ENCODE peak calls at places on chromosomes 2 and 18, in ten cellular contexts. V is body of pancreas, L is adrenal gland, J is OCI-LY7, F is uterus, A is spleen, S is AG04450, K is PC-9, Q is esophagus squamous epithelium, E is hepatocyte. I is an unnamed sample.

GRCh38 chr2:240620859-240621258 is 4.4 kb upstream of the GPR35 start:
- DNase-seq in S (no peak), V (peak; percentile 5), K (no peak), F (no peak), Q (no peak), A (no peak), J (no peak), E (no peak), L (no peak), I (no peak)

GRCh38 chr2:59301466-59302402 is 1060.6 kb upstream of the FANCL start:
- DNase-seq in A (no peak), V (peak; percentile 52), K (peak; percentile 42), J (peak; percentile 60), E (peak; percentile 87), L (peak; percentile 63), F (peak; percentile 29), S (peak; percentile 37), Q (no peak), I (no peak)

GRCh38 chr2:188789951-188790350 is 184.2 kb upstream of the COL3A1 start:
- DNase-seq in Q (no peak), F (no peak), L (no peak), S (no peak), E (no peak), V (no peak), J (no peak), A (no peak), K (no peak), I (no peak)

GRCh38 chr2:175742367-175742766 is 259.7 kb downstream of the LNPK start:
- DNase-seq in S (no peak), A (no peak), V (no peak), L (no peak), K (no peak), J (no peak), E (no peak), Q (no peak), F (no peak), I (no peak)

GRCh38 chr2:229873123-229873581 is 48.7 kb downstream of the TRIP12 start:
- DNase-seq in F (no peak), S (no peak), L (no peak), Q (no peak), J (no peak), A (no peak), V (no peak), K (no peak), E (no peak), I (no peak)

GRCh38 chr2:133806564-133806963 is 238.3 kb upstream of the NCKAP5 start:
- DNase-seq in E (no peak), L (no peak), V (no peak), F (no peak), K (no peak), S (no peak), J (no peak), A (no peak), Q (no peak), I (no peak)

GRCh38 chr2:154462634-154463033 is 235.9 kb upstream of the KCNJ3 start:
- DNase-seq in J (no peak), L (no peak), A (no peak), V (no peak), F (no peak), S (no peak), E (no peak), Q (no peak), K (no peak), I (no peak)

GRCh38 chr2:120398961-120399888 is 53.3 kb downstream of the INHBB start:
- DNase-seq in Q (no peak), A (peak; percentile 51), L (no peak), F (no peak), E (peak; percentile 34), J (no peak), K (peak; percentile 100), V (no peak), S (no peak), I (no peak)

GRCh38 chr18:48228301-48228715 is 180.9 kb downstream of the ZBTB7C start:
- DNase-seq in K (peak; percentile 78), E (no peak), A (peak; percentile 88), V (peak; percentile 24), J (no peak), S (no peak), Q (no peak), F (peak; percentile 63), L (peak; percentile 86), I (no peak)

GRCh38 chr2:46161921-46162320 is 135.3 kb upstream of the EPAS1 start:
- DNase-seq in J (no peak), E (no peak), S (no peak), K (no peak), A (no peak), F (no peak), L (no peak), V (no peak), Q (no peak), I (no peak)

GRCh38 chr2:46161329-46161728 is 135.9 kb upstream of the EPAS1 start:
- DNase-seq in S (no peak), V (no peak), F (no peak), Q (no peak), E (no peak), J (no peak), L (no peak), K (no peak), A (no peak), I (no peak)

GRCh38 chr2:46162329-46162870 is 134.8 kb upstream of the EPAS1 start:
- DNase-seq in K (no peak), Q (no peak), S (no peak), V (no peak), L (no peak), E (no peak), J (no peak), F (no peak), A (no peak), I (no peak)

GRCh38 chr2:46163804-46164569 is 133.2 kb upstream of the EPAS1 start:
- DNase-seq in V (no peak), L (no peak), A (no peak), E (peak; percentile 69), Q (no peak), F (no peak), J (no peak), S (no peak), K (peak; percentile 100), I (no peak)

DNA sequence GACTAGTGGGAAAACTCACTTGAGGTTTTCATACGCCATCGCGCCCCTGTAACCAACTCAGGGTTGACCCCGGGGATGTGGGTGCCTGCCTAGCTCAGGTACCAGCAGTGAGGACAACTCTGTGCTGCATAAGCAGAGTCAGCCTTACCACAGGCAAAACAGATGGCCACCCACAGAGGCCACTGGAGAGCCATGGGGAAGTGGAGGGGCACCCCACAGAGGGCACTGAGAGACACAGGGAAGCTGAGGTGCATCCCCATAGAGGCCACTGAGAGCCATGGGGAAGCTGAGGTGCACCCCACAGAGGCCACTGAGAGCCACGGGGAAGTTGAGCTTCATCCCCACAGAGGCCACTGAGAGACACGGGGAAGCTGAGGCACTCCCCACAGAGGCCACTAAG is 134.2 kb upstream of the EPAS1 start:
- DNase-seq in Q (no peak), E (no peak), K (no peak), V (no peak), J (no peak), A (no peak), S (no peak), L (no peak), F (no peak), I (no peak)
- TF ChIP-seq CTCF in Q (no peak), E (no peak), K (no peak), V (no peak), J (no peak), A (no peak), S (no peak), L (no peak), F (no peak), I (no peak)

DNA sequence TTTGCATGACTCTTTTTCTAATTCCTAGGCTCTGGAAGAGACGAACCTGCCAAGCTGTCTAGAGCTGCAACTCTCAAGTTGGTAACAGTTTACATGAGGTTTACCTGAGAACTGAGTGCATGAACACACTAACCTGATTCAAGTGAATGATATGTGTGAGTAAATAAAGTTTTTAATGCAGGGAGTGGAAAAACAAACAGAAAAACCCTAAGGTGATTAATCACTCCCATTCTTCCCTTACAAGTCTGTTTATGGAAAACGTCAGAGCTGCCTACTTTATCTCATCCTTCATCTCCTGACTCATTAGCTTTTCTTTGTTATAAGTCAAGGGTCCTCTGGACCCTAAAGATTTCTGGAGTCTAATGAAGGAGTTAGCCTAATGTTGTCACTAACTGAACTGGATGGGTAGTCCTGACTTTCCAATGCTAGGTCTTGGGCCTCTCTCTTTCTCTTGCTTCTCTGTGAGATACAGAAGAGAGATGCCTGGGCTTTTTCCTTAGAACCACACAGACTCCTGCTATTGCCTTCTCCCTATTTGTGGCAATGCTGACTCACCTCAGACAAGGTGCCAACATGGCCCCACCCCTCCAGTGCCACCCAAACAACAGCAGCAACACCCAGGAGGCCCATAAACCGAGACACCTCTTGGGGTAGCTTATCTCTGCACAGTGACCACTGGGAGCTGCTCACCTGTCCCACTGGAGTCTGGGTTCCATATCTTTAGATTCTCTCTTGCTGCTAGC is 952.4 kb downstream of the EPHA4 start:
- DNase-seq in V (no peak), K (peak; percentile 96), A (no peak), J (no peak), E (peak; percentile 27), S (no peak), F (no peak), L (no peak), Q (no peak), I (no peak)
- H3K27ac ChIP-seq in V (no peak overlapping the region), K (peak overlapping the region; percentile 93), A (no peak overlapping the region), J (no peak overlapping the region), E (peak overlapping the region; percentile 32), S (no peak overlapping the region), F (no peak overlapping the region), L (no peak overlapping the region), Q (peak overlapping the region; percentile 36), I (no peak overlapping the region)

DNA sequence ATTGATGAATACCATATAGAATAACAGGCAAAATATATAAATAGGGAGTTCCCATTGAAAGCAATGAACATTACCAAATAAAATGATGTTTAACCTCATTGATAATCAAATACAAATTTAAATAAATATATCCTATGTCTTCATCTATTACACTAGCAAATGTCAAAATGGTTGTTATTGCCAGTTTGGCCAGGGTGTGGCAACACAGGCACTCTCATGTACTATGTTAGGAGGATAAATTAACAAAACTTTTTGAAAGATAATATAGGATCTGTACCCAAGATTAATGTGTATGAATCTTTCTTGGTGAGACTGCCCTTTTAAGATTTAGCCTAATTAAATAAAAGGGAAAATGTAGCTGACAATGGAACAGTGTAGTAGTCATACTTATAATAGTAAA is 659.3 kb downstream of the ERBB4 start:
- DNase-seq in J (peak; percentile 7), A (no peak), S (no peak), L (no peak), F (no peak), E (no peak), Q (no peak), V (no peak), K (no peak), I (no peak)
- TF ChIP-seq CTCF in J (peak; percentile 70), A (no peak), S (no peak), L (no peak), F (no peak), E (peak; percentile 49), Q (no peak), V (peak; percentile 7), K (peak; percentile 47), I (no peak)

GRCh38 chr2:3073196-3073595 is 304.4 kb downstream of the EIPR1 start:
- DNase-seq in A (peak; percentile 69), F (no peak), J (no peak), V (no peak), Q (no peak), K (no peak), E (no peak), S (no peak), L (no peak), I (no peak)
- H3K27ac ChIP-seq in A (no peak overlapping the region), F (no peak overlapping the region), J (no peak overlapping the region), V (no peak overlapping the region), Q (no peak overlapping the region), K (no peak overlapping the region), E (no peak overlapping the region), S (no peak overlapping the region), L (no peak overlapping the region), I (no peak overlapping the region)

GRCh38 chr2:25324905-25325592 is 16.7 kb downstream of the DNMT3A start:
- DNase-seq in Q (no peak), E (no peak), S (no peak), L (peak; percentile 94), K (no peak), A (no peak), F (peak; percentile 83), J (no peak), V (no peak), I (no peak)
- TF ChIP-seq CTCF in Q (no peak), E (no peak), S (no peak), L (no peak), K (no peak), A (no peak), F (no peak), J (no peak), V (no peak), I (no peak)

I was measured in CD4-positive, alpha-beta T cell.